ENCODE peak calls at places on chromosomes 16 and 17, in five cellular contexts. N is CD8-positive, alpha-beta memory T cell; K is A549; X is gastrocnemius medialis; B is breast epithelium. D is an unnamed sample. For H3K4me1, the result is how much of the 10 kb centered on the place peaks cover.

GRCh38 chr16:10938321-10938720 is 3.9 kb downstream of the DEXI start:
- DNase-seq in N (no peak), K (no peak), X (peak), B (no peak), D (no peak)

GRCh38 chr17:36463916-36464764 is 22.3 kb upstream of the ZNHIT3 start:
- DNase-seq in N (no peak), K (peak), X (no peak), B (peak), D (no peak)

GRCh38 chr16:71426069-71426879 is 15.6 kb downstream of the TLE7 start:
- DNase-seq in N (no peak), K (peak), X (no peak), B (no peak), D (no peak)

GRCh38 chr17:41919165-41919817 is 540 bp upstream of the ACLY start:
- DNase-seq in N (no peak), K (no peak), X (no peak), B (peak), D (no peak)

GRCh38 chr17:50266384-50267073 is 7.7 kb upstream of the TMEM92 start:
- DNase-seq in N (no peak), K (peak), X (no peak), B (peak), D (no peak)

GRCh38 chr16:16136588-16136987 is 86.7 kb downstream of the ABCC6 start:
- DNase-seq in N (no peak), K (no peak), X (no peak), B (no peak), D (no peak)

GRCh38 chr17:43543771-43544575 is 2.2 kb downstream of the ETV4 start:
- DNase-seq in N (no peak), K (no peak), X (no peak), B (no peak), D (no peak)

GRCh38 chr17:80187090-80187489 is 17.3 kb downstream of the CARD14 start:
- DNase-seq in N (no peak), K (peak), X (peak), B (no peak), D (no peak)

GRCh38 chr16:1899641-1900451 is 18.4 kb downstream of the HS3ST6 start:
- DNase-seq in N (no peak), K (no peak), X (no peak), B (no peak), D (no peak)

GRCh38 chr17:19364699-19365498 is 2.4 kb upstream of the B9D1 start:
- DNase-seq in N (no peak), K (no peak), X (no peak), B (no peak), D (no peak)

GRCh38 chr17:61463068-61463980 is 11.1 kb downstream of the TBX4 start:
- DNase-seq in N (no peak), K (no peak), X (no peak), B (no peak), D (no peak)

GRCh38 chr16:55179858-55180585 is 144.0 kb upstream of the IRX6 start:
- DNase-seq in N (no peak), K (no peak), X (no peak), B (no peak), D (no peak)

GRCh38 chr16:31043352-31043751 is 10.0 kb downstream of the STX4 start:
- DNase-seq in N (no peak), K (no peak), X (no peak), B (no peak), D (no peak)

GRCh38 chr16:86499889-86500707 is 10.2 kb upstream of the FOXF1 start:
- DNase-seq in N (no peak), K (no peak), X (no peak), B (no peak), D (no peak)

GRCh38 chr16:2904922-2905240 is 6.8 kb upstream of the FLYWCH1 start:
- DNase-seq in N (no peak), K (no peak), X (peak), B (no peak), D (no peak)

GRCh38 chr17:45260204-45260783 is 1.6 kb downstream of the SPATA32 start:
- DNase-seq in N (no peak), K (no peak), X (peak), B (no peak), D (no peak)

GRCh38 chr16:51538707-51539604 is 387.9 kb upstream of the SALL1 start:
- DNase-seq in N (no peak), K (peak), X (no peak), B (no peak), D (no peak)

GRCh38 chr17:8940866-8941471 is 24.5 kb downstream of the PIK3R5 start:
- DNase-seq in N (no peak), K (no peak), X (no peak), B (no peak), D (no peak)
- H3K4me1 ChIP-seq in N (half or more), K (under half), X (under half), B (under half), D (under half)

GRCh38 chr17:18028684-18029540 is 10.1 kb downstream of the ATPAF2 start:
- DNase-seq in N (no peak), K (no peak), X (no peak), B (no peak), D (no peak)
- H3K4me1 ChIP-seq in N (under half), K (under half), X (under half), B (under half), D (under half)

GRCh38 chr17:65618516-65618915 is 57.1 kb upstream of the AXIN2 start:
- DNase-seq in N (no peak), K (no peak), X (no peak), B (no peak), D (no peak)
- H3K4me1 ChIP-seq in N (under half), K (under half), X (under half), B (under half), D (under half)

GRCh38 chr17:77143306-77143705 is 2.5 kb downstream of the SEC14L1 start:
- DNase-seq in N (no peak), K (no peak), X (no peak), B (no peak), D (no peak)
- H3K4me1 ChIP-seq in N (under half), K (under half), X (under half), B (under half), D (under half)

GRCh38 chr17:81339180-81339501 is 44.0 kb upstream of the SLC38A10 start:
- DNase-seq in N (no peak), K (no peak), X (no peak), B (no peak), D (no peak)

GRCh38 chr17:81336930-81337325 is 41.8 kb upstream of the SLC38A10 start:
- DNase-seq in N (no peak), K (no peak), X (no peak), B (no peak), D (no peak)

GRCh38 chr17:81336296-81336929 is 41.3 kb upstream of the SLC38A10 start:
- DNase-seq in N (no peak), K (no peak), X (no peak), B (no peak), D (no peak)

GRCh38 chr17:81338301-81339179 is 43.4 kb upstream of the SLC38A10 start:
- DNase-seq in N (no peak), K (no peak), X (no peak), B (no peak), D (no peak)

GRCh38 chr17:81337449-81337848 is 42.3 kb upstream of the SLC38A10 start:
- DNase-seq in N (no peak), K (peak), X (peak), B (no peak), D (no peak)
- H3K4me1 ChIP-seq in N (under half), K (half or more), X (half or more), B (under half), D (under half)

DNA sequence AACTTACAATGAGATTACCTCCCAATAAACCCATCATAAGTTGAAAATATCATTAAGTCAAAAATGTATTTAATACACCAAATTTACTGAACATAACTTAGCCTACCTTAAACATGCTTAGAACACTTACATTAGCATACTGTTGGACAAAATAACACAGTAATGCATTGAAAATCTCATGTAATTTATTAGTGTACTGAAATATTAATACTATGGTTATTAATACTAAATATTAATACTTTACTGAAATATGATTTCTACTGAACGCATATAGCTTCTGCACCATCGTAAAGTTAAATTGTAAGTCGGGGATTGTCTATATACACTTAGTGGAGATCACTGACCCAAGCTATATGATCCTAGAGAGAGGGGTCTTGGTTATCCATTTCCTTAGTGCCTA is 4.3 kb downstream of the USP32 start:
- DNase-seq in N (no peak), K (no peak), X (no peak), B (no peak), D (no peak)
- H3K4me1 ChIP-seq in N (under half), K (under half), X (half or more), B (under half), D (under half)

GRCh38 chr16:56939801-56940200 is 7.9 kb downstream of the HERPUD1 start:
- DNase-seq in N (no peak), K (no peak), X (no peak), B (no peak), D (no peak)
- H3K4me1 ChIP-seq in N (under half), K (under half), X (under half), B (under half), D (under half)

D was measured in thoracic aorta.